ENCODE peak calls at places on chromosomes 7 and 10, in ten cellular contexts. T is sciatic nerve; V is upper lobe of left lung; D is ACHN; F is thoracic aorta; W is hypothalamus; A is NCI-H460; J is stimulated activated CD4-positive, alpha-beta T cell treated with anti-CD3 and anti-CD28 coated beads, Interleukin-1b, Interleukin-23, amount 100 ng/mL, for 4 hours; S is astrocyte of the spinal cord; R is activated naive CD4-positive, alpha-beta T cell. U is an unnamed sample.

GRCh38 chr7:42915356-42915755 is 3.5 kb upstream of the C7orf25 start:
- DNase-seq in W (no peak), V (no peak), S (peak), R (no peak), T (no peak), J (no peak), F (no peak), A (no peak), D (no peak), U (no peak)

GRCh38 chr10:33410860-33411234 is 76.4 kb upstream of the NRP1 start:
- DNase-seq in S (no peak), W (no peak), F (no peak), R (no peak), J (no peak), T (no peak), A (no peak), V (no peak), D (no peak), U (no peak)

GRCh38 chr10:72899545-72899944 is 6.0 kb downstream of the OIT3 start:
- DNase-seq in F (no peak), R (no peak), J (no peak), A (no peak), D (no peak), S (no peak), W (no peak), T (no peak), V (no peak), U (no peak)

GRCh38 chr10:20677340-20677739 is 219.8 kb downstream of the NEBL start:
- DNase-seq in W (no peak), R (no peak), S (no peak), J (no peak), D (no peak), A (no peak), V (no peak), T (no peak), F (no peak), U (no peak)

GRCh38 chr7:118473271-118473670 is 248.8 kb downstream of the ANKRD7 start:
- DNase-seq in V (no peak), J (no peak), T (no peak), F (no peak), R (no peak), W (no peak), D (no peak), A (no peak), S (no peak), U (no peak)

GRCh38 chr7:116834815-116835533 is 27.4 kb upstream of the CAPZA2 start:
- DNase-seq in D (no peak), J (no peak), S (peak), R (no peak), T (no peak), V (no peak), A (no peak), W (no peak), F (no peak), U (no peak)

GRCh38 chr7:116776610-116777289 is 85.6 kb upstream of the CAPZA2 start:
- DNase-seq in T (no peak), A (no peak), V (no peak), R (no peak), S (peak), F (no peak), W (no peak), J (no peak), D (peak), U (no peak)

GRCh38 chr10:96176985-96177384 is 46.9 kb downstream of the ZNF518A start:
- DNase-seq in J (no peak), S (no peak), R (no peak), T (no peak), D (peak), W (no peak), V (no peak), A (no peak), F (no peak), U (no peak)

GRCh38 chr7:65927489-65928448 is 54.2 kb downstream of the GUSB start:
- DNase-seq in A (no peak), D (no peak), W (no peak), T (no peak), F (no peak), J (no peak), V (no peak), S (no peak), R (no peak), U (no peak)